ENCODE peak calls at places on chromosome 22, in seven cellular contexts. N, H, W, O, C, K and Q are unnamed samples.

GRCh38 chr22:39308614-39309363 is 10.6 kb downstream of the RPL3 start:
- DNase-seq in N (no peak), H (no peak), W (no peak), O (no peak), C (peak; percentile 96), K (no peak), Q (no peak)

GRCh38 chr22:46002757-46003270 is 25.9 kb upstream of the WNT7B start:
- DNase-seq in N (peak; percentile 58), H (no peak), W (no peak), O (no peak), C (no peak), K (no peak), Q (no peak)

GRCh38 chr22:27494821-27495220 is 306.7 kb downstream of the MN1 start:
- DNase-seq in N (no peak), H (no peak), W (peak; percentile 92), O (no peak), C (no peak), K (no peak), Q (no peak)

GRCh38 chr22:41603873-41604332 is 14.3 kb upstream of the PMM1 start:
- DNase-seq in N (no peak), H (no peak), W (no peak), O (no peak), C (no peak), K (peak; percentile 49), Q (peak; percentile 65)

GRCh38 chr22:49321477-49322055 is 506.1 kb downstream of the BRD1 start:
- DNase-seq in N (peak; percentile 54), H (no peak), W (no peak), O (no peak), C (no peak), K (no peak), Q (no peak)

GRCh38 chr22:19429950-19430889 is 1.3 kb downstream of the HIRA start:
- DNase-seq in N (peak; percentile 68), H (no peak), W (peak; percentile 27), O (no peak), C (peak; percentile 60), K (no peak), Q (peak; percentile 16)

GRCh38 chr22:46377566-46378498 is 42.3 kb downstream of the TRMU start:
- DNase-seq in N (peak; percentile 93), H (no peak), W (peak; percentile 96), O (no peak), C (no peak), K (no peak), Q (no peak)

GRCh38 chr22:22450343-22450839 is 58.2 kb downstream of the ZNF280B start:
- DNase-seq in N (no peak), H (no peak), W (no peak), O (no peak), C (no peak), K (no peak), Q (no peak)

GRCh38 chr22:35315855-35316745 is 16.4 kb downstream of the TOM1 start:
- DNase-seq in N (peak; percentile 57), H (no peak), W (no peak), O (no peak), C (no peak), K (no peak), Q (no peak)

GRCh38 chr22:38176170-38176741 is 5.4 kb downstream of the PLA2G6 start:
- DNase-seq in N (peak; percentile 81), H (no peak), W (no peak), O (no peak), C (peak; percentile 89), K (peak; percentile 26), Q (peak; percentile 33)

GRCh38 chr22:19774628-19775027 is 14.1 kb downstream of the TBX1 start:
- DNase-seq in N (no peak), H (no peak), W (no peak), O (no peak), C (no peak), K (no peak), Q (no peak)

GRCh38 chr22:48749555-48750227 is 1078.0 kb downstream of the BRD1 start:
- DNase-seq in N (no peak), H (no peak), W (no peak), O (no peak), C (no peak), K (no peak), Q (no peak)

GRCh38 chr22:30940655-30941362 is 27.8 kb downstream of the MORC2 start:
- DNase-seq in N (no peak), H (no peak), W (no peak), O (no peak), C (no peak), K (peak; percentile 20), Q (peak; percentile 14)

GRCh38 chr22:43398246-43398645 is 13.6 kb upstream of the MPPED1 start:
- DNase-seq in N (no peak), H (no peak), W (no peak), O (no peak), C (no peak), K (no peak), Q (no peak)

GRCh38 chr22:44067901-44068300 is 43.8 kb downstream of the PARVB start:
- DNase-seq in N (no peak), H (no peak), W (no peak), O (no peak), C (no peak), K (no peak), Q (no peak)

GRCh38 chr22:50313021-50313420 is 5.6 kb upstream of the PLXNB2 start:
- DNase-seq in N (no peak), H (no peak), W (no peak), O (no peak), C (no peak), K (no peak), Q (no peak)

GRCh38 chr22:46430961-46431838 is 95.7 kb downstream of the TRMU start:
- DNase-seq in N (no peak), H (no peak), W (no peak), O (no peak), C (no peak), K (no peak), Q (no peak)